ENCODE peak calls at places on chromosomes 12 and 14, in ten cellular contexts. D is dorsolateral prefrontal cortex, P is A549, N is transverse colon, O is SK-N-SH, A is psoas muscle, M is cardiac fibroblast, K is lung, L is WERI-Rb-1, J is IMR-90. V is an unnamed sample.

GRCh38 chr12:129870796-129871195 is 33.0 kb downstream of the TMEM132D start:
- DNase-seq in D (no peak), P (no peak), N (no peak), O (no peak), A (no peak), M (no peak), K (peak; percentile 13), L (no peak), J (no peak), V (no peak)

GRCh38 chr12:92648242-92649031 is 54.4 kb upstream of the PLEKHG7 start:
- DNase-seq in D (no peak), P (no peak), N (no peak), O (no peak), A (no peak), M (peak; percentile 73), K (no peak), L (no peak), J (peak; percentile 14), V (peak; percentile 55)

GRCh38 chr12:113373966-113374365 is 15.6 kb downstream of the PLBD2 start:
- DNase-seq in D (no peak), P (no peak), N (no peak), O (no peak), A (no peak), M (no peak), K (no peak), L (no peak), J (no peak), V (no peak)

GRCh38 chr12:43290836-43291235 is 261.2 kb downstream of the ADAMTS20 start:
- DNase-seq in D (no peak), P (no peak), N (no peak), O (no peak), A (no peak), M (peak; percentile 44), K (no peak), L (no peak), J (peak; percentile 61), V (no peak)

GRCh38 chr14:61525293-61526011 is 169.9 kb upstream of the HIF1A start:
- DNase-seq in D (no peak), P (peak; percentile 88), N (peak; percentile 38), O (no peak), A (peak; percentile 68), M (peak; percentile 94), K (peak; percentile 69), L (no peak), J (peak; percentile 52), V (peak; percentile 88)

GRCh38 chr14:51396222-51396815 is 156.3 kb downstream of the TMX1 start:
- DNase-seq in D (no peak), P (peak; percentile 74), N (peak; percentile 13), O (no peak), A (peak; percentile 66), M (peak; percentile 99), K (no peak), L (peak; percentile 55), J (peak; percentile 98), V (peak; percentile 94)

GRCh38 chr14:91078095-91078737 is 17.8 kb upstream of the RPS6KA5 start:
- DNase-seq in D (no peak), P (no peak), N (no peak), O (no peak), A (no peak), M (no peak), K (no peak), L (no peak), J (no peak), V (no peak)

GRCh38 chr12:94208433-94208921 is 60.1 kb downstream of the PLXNC1 start:
- DNase-seq in D (no peak), P (no peak), N (no peak), O (no peak), A (no peak), M (peak; percentile 56), K (no peak), L (no peak), J (no peak), V (no peak)

GRCh38 chr12:13343380-13343779 is 146.9 kb downstream of the EMP1 start:
- DNase-seq in D (no peak), P (peak; percentile 17), N (no peak), O (no peak), A (no peak), M (peak; percentile 60), K (no peak), L (no peak), J (no peak), V (no peak)

GRCh38 chr12:34205401-34205800 is 183.1 kb downstream of the ALG10 start:
- DNase-seq in D (no peak), P (no peak), N (no peak), O (peak; percentile 22), A (no peak), M (no peak), K (no peak), L (no peak), J (no peak), V (no peak)

GRCh38 chr12:10304161-10304574 is 3.5 kb upstream of the KLRD1 start:
- DNase-seq in D (no peak), P (no peak), N (no peak), O (no peak), A (no peak), M (peak; percentile 87), K (no peak), L (no peak), J (peak; percentile 87), V (peak; percentile 14)

GRCh38 chr12:4441355-4442330 is 4.0 kb downstream of the FGF6 start:
- DNase-seq in D (no peak), P (no peak), N (no peak), O (peak; percentile 61), A (peak; percentile 79), M (no peak), K (peak; percentile 23), L (peak; percentile 57), J (no peak), V (no peak)

GRCh38 chr12:124601699-124602098 is 34.3 kb upstream of the NCOR2 start:
- DNase-seq in D (no peak), P (no peak), N (no peak), O (no peak), A (no peak), M (no peak), K (no peak), L (no peak), J (no peak), V (no peak)

DNA sequence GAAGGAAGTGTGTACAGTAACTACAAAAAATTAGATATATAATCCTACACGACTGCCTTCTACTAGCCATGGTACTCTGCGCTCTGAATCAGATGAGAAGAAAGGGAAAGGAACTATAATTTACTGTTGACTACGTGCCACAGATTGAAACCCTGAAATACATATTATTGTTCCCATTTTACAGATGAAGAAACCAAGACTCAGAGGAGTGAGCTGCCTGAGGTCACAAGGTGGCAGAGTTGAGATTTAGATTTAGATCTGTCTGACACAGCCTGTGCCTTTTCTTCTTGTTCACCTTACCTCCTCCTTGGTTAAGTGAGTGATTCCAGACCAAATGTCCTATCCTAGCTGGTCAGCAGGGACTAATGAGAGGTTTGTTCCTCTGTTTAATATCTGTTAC is 61.6 kb upstream of the OR4E1 start:
- DNase-seq in D (no peak), P (no peak), N (no peak), O (no peak), A (no peak), M (no peak), K (no peak), L (no peak), J (no peak), V (no peak)
- TF ChIP-seq CTCF in D (no peak), P (no peak), N (no peak), O (no peak), A (no peak), M (no peak), K (no peak), L (no peak), J (no peak), V (no peak)

DNA sequence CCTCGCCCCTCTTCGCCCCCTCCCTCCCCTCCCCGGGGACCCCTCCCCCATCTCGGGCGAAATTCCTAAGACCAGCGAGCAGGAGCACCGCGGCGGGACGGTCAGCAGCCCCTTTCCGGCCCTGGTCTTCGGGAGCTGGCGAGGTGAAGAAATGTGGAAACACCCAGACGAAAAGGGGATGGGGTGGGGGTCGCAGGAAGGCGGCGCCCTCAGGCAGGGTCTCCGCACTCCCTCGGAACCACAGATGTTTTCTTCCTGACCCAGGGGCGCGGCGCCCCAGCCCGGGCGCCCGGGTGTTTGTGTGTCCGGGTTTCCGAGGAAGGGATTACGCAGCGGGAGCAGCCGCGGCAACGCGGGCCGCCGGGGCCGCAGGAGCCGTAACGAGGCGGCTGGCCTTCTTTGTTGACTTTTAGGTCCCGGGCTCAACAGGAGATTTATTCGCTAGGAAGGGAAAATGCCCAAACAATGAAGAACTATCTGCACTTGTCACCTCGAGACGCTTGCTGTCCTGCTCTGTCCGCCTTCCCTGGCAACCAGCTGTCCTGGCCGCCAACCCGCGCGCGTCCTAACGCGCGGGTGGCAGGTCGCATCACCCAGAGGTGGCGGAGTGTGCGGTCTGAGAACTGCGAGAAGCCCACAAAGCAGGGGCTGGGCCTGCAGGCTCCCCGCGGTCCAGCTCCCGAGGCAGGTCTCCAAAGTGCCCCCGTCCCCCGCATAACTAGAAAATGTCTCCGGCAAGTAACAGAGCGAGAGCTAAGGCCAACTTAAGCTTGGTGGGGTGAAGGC is 7.0 kb downstream of the FOXA1 start:
- DNase-seq in D (no peak), P (peak; percentile 61), N (no peak), O (no peak), A (no peak), M (no peak), K (no peak), L (peak; percentile 27), J (no peak), V (no peak)
- H3K4me3 ChIP-seq in D (no peak overlapping the region), P (peak overlapping the region; percentile 60), N (peak overlapping the region; percentile 57), O (no peak overlapping the region), A (peak overlapping the region; percentile 24), M (no peak overlapping the region), K (peak overlapping the region; percentile 2), L (peak overlapping the region; percentile 30), J (no peak overlapping the region), V (no peak overlapping the region)

GRCh38 chr14:37116933-37117844 is 55.2 kb downstream of the SLC25A21 start:
- DNase-seq in D (no peak), P (peak; percentile 74), N (no peak), O (no peak), A (no peak), M (peak; percentile 90), K (no peak), L (no peak), J (peak; percentile 60), V (peak; percentile 43)
- TF ChIP-seq CTCF in D (peak; percentile 31), P (peak; percentile 65), N (no peak), O (no peak), A (no peak), M (peak; percentile 71), K (no peak), L (no peak), J (peak; percentile 68), V (peak; percentile 18)

GRCh38 chr12:122081108-122081696 is 2.6 kb downstream of the MLXIP start:
- DNase-seq in D (no peak), P (no peak), N (no peak), O (no peak), A (no peak), M (peak; percentile 74), K (no peak), L (no peak), J (no peak), V (peak; percentile 67)
- H3K4me3 ChIP-seq in D (peak overlapping the region; percentile 81), P (peak overlapping the region; percentile 94), N (peak overlapping the region; percentile 85), O (peak overlapping the region; percentile 74), A (peak overlapping the region; percentile 97), M (peak overlapping the region; percentile 90), K (peak overlapping the region; percentile 22), L (no peak overlapping the region), J (peak overlapping the region; percentile 19), V (peak overlapping the region; percentile 96)

GRCh38 chr12:21607701-21608100 is 3.1 kb upstream of the GYS2 start:
- DNase-seq in D (no peak), P (peak; percentile 61), N (no peak), O (no peak), A (no peak), M (peak; percentile 50), K (no peak), L (no peak), J (peak; percentile 33), V (peak; percentile 65)
- TF ChIP-seq CTCF in D (peak; percentile 72), P (peak; percentile 75), N (no peak), O (peak; percentile 45), A (peak; percentile 36), M (peak; percentile 28), K (no peak), L (peak; percentile 30), J (peak; percentile 38), V (peak; percentile 39)

V was measured in fibroblast of pulmonary artery.